ENCODE peak calls at places on chromosomes 7 and 10, in six cellular contexts. F, P, M, S, C and W are unnamed samples.

GRCh38 chr7:81361769-81362168 is 408.1 kb downstream of the HGF start:
- DNase-seq in M (no peak), P (no peak), F (no peak), C (peak), S (no peak), W (no peak)

GRCh38 chr7:130150587-130150986 is 54.6 kb downstream of the TMEM209 start:
- DNase-seq in C (no peak), M (no peak), P (no peak), F (no peak), S (no peak), W (no peak)

GRCh38 chr10:69335063-69335587 is 56.8 kb downstream of the HK1 start:
- DNase-seq in M (peak), C (no peak), P (peak), S (no peak), F (no peak), W (peak)

GRCh38 chr10:102184606-102185005 is 32.4 kb downstream of the NOLC1 start:
- DNase-seq in P (no peak), F (no peak), S (no peak), C (no peak), M (no peak), W (no peak)

GRCh38 chr7:101598981-101599681 is 30.0 kb downstream of the MYL10 start:
- DNase-seq in M (no peak), S (peak), F (no peak), C (peak), P (no peak), W (no peak)

GRCh38 chr7:149885191-149886017 is 11.6 kb downstream of the ATP6V0E2 start:
- DNase-seq in C (no peak), P (peak), S (no peak), M (no peak), F (no peak), W (no peak)

GRCh38 chr10:78977761-78978305 is 90.9 kb upstream of the ZMIZ1 start:
- DNase-seq in M (peak), F (peak), C (peak), P (peak), S (no peak), W (no peak)

GRCh38 chr7:157708896-157709295 is 372.1 kb downstream of the DNAJB6 start:
- DNase-seq in S (no peak), F (no peak), C (no peak), M (no peak), P (no peak), W (peak)

GRCh38 chr7:131076032-131076431 is 251.6 kb upstream of the MKLN1 start:
- DNase-seq in C (no peak), S (no peak), M (no peak), F (peak), P (no peak), W (no peak)

GRCh38 chr7:3095046-3095445 is 51.4 kb upstream of the CARD11 start:
- DNase-seq in S (no peak), M (no peak), C (no peak), F (no peak), P (no peak), W (no peak)

GRCh38 chr10:63549810-63550209 is 28.6 kb downstream of the REEP3 start:
- DNase-seq in P (no peak), M (no peak), S (no peak), C (no peak), F (peak), W (no peak)

GRCh38 chr7:22659741-22660140 is 67.3 kb upstream of the IL6 start:
- DNase-seq in S (no peak), M (no peak), F (no peak), C (no peak), P (no peak), W (no peak)

GRCh38 chr10:122646511-122647382 is 52.9 kb downstream of the C10orf120 start:
- DNase-seq in S (no peak), F (no peak), C (peak), M (no peak), P (no peak), W (no peak)

GRCh38 chr7:114229251-114229650 is 185.4 kb upstream of the FOXP2 start:
- DNase-seq in P (no peak), M (no peak), C (no peak), S (no peak), F (peak), W (no peak)

GRCh38 chr7:151400626-151401315 is 9.1 kb downstream of the WDR86 start:
- DNase-seq in S (no peak), F (no peak), M (peak), P (peak), C (no peak), W (no peak)

GRCh38 chr10:10618139-10618538 is 399.5 kb upstream of the CELF2 start:
- DNase-seq in C (no peak), F (no peak), S (no peak), M (no peak), P (no peak), W (no peak)

GRCh38 chr10:103951183-103951582 is 15.8 kb upstream of the SLK start:
- DNase-seq in C (no peak), F (no peak), P (no peak), S (no peak), M (no peak), W (no peak)

GRCh38 chr7:36272567-36273269 is 116.9 kb upstream of the ANLN start:
- DNase-seq in F (peak), S (peak), C (no peak), M (no peak), P (no peak), W (no peak)

GRCh38 chr10:97792058-97792721 is 20.4 kb upstream of the SFRP5 start:
- DNase-seq in S (peak), P (peak), F (peak), C (peak), M (peak), W (peak)

GRCh38 chr10:77386833-77387232 is 250.8 kb downstream of the KCNMA1 start:
- DNase-seq in M (no peak), P (no peak), C (no peak), S (no peak), F (peak), W (peak)

GRCh38 chr7:108156897-108157605 is 26.9 kb upstream of the LAMB4 start:
- DNase-seq in F (peak), M (no peak), S (no peak), P (no peak), C (no peak), W (no peak)

GRCh38 chr10:120987359-120987758 is 136.2 kb downstream of the WDR11 start:
- DNase-seq in C (no peak), F (no peak), M (no peak), P (no peak), S (peak), W (no peak)

GRCh38 chr10:11162828-11163599 is 145.3 kb downstream of the CELF2 start:
- DNase-seq in F (no peak), M (peak), P (no peak), C (peak), S (no peak), W (peak)

GRCh38 chr10:58508316-58508715 is 4.4 kb upstream of the BICC1 start:
- DNase-seq in S (no peak), P (no peak), M (no peak), C (no peak), F (peak), W (no peak)

GRCh38 chr7:42790196-42790595 is 121.7 kb downstream of the C7orf25 start:
- DNase-seq in S (no peak), F (peak), P (no peak), M (no peak), C (no peak), W (no peak)

GRCh38 chr7:121109145-121109544 is 120.6 kb downstream of the CPED1 start:
- DNase-seq in S (no peak), P (no peak), M (no peak), F (peak), C (no peak), W (no peak)

DNA sequence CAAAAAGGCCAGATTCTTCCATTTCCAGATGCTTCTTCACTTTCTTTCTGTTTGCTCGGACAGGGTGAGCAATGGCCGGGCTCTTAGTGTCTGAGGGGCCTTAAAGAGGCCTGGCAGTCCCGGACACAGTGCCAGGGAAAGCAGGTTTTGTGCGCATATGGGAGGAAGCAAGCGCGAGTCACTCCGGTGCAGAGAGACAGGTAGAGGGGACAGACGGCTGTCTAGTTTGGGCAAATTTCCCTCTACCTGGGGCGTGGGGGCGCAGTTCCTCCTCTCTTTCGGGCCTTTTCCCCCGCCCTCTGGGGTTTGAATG is 4.7 kb downstream of the NEUROD6 start:
- DNase-seq in M (no peak), P (no peak), S (no peak), C (peak), F (no peak), W (no peak)
- H3K4me3 ChIP-seq in M (peak), P (no peak), S (no peak), C (peak), F (no peak), W (peak)

GRCh38 chr7:51679358-51679757 is 362.7 kb upstream of the COBL start:
- DNase-seq in F (no peak), P (no peak), C (no peak), S (no peak), M (no peak), W (no peak)
- H3K27ac ChIP-seq in F (no peak), P (no peak), C (no peak), S (no peak), M (no peak), W (no peak)

GRCh38 chr10:30984563-30985328 is 46.9 kb downstream of the ZNF438 start:
- DNase-seq in F (no peak), M (no peak), C (no peak), P (no peak), S (no peak), W (no peak)
- H3K4me3 ChIP-seq in F (no peak), M (peak), C (no peak), P (no peak), S (no peak), W (no peak)

GRCh38 chr10:24000271-24000813 is 208.6 kb upstream of the KIAA1217 start:
- DNase-seq in P (no peak), S (no peak), M (no peak), C (no peak), F (no peak), W (no peak)

GRCh38 chr10:23994459-23995046 is 214.4 kb upstream of the KIAA1217 start:
- DNase-seq in F (peak), C (peak), P (no peak), S (peak), M (peak), W (no peak)

DNA sequence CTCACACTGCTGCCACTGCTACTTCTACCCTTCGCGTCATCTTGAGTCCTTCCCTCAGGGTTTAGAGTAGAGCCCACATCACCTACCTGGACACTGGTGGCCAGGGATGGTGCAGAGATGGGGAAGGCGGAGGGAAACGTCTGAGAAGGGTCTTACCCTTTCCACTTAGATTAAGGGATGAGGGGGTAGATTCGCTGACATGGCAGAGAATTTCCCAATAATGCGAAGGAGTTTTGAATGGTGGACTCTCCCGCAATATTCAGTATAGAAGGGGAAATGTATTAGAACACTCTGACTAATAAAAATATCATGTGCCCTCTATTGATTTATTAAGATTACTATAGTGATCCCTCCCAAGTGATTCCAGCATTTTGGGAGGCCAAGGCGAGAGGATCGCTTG is 209.5 kb upstream of the KIAA1217 start:
- DNase-seq in P (no peak), F (no peak), M (no peak), S (no peak), C (no peak), W (no peak)
- H3K27ac ChIP-seq in P (no peak), F (no peak), M (no peak), S (no peak), C (no peak), W (no peak)

GRCh38 chr7:113085781-113086390 is 741 bp downstream of the GPR85 start:
- DNase-seq in S (no peak), P (no peak), F (peak), M (no peak), C (no peak), W (no peak)
- H3K4me3 ChIP-seq in S (no peak), P (peak), F (peak), M (peak), C (peak), W (peak)

GRCh38 chr10:43212043-43212721 is 54.7 kb downstream of the RASGEF1A start:
- DNase-seq in C (no peak), F (no peak), S (no peak), M (peak), P (peak), W (peak)

GRCh38 chr10:43211030-43211429 is 55.8 kb downstream of the RASGEF1A start:
- DNase-seq in S (peak), F (peak), M (peak), P (peak), C (no peak), W (no peak)

GRCh38 chr10:43210556-43210955 is 56.3 kb downstream of the RASGEF1A start:
- DNase-seq in M (peak), C (no peak), S (peak), P (peak), F (no peak), W (peak)

GRCh38 chr10:43209651-43210141 is 57.2 kb downstream of the RASGEF1A start:
- DNase-seq in F (no peak), M (peak), C (no peak), S (peak), P (peak), W (peak)

DNA sequence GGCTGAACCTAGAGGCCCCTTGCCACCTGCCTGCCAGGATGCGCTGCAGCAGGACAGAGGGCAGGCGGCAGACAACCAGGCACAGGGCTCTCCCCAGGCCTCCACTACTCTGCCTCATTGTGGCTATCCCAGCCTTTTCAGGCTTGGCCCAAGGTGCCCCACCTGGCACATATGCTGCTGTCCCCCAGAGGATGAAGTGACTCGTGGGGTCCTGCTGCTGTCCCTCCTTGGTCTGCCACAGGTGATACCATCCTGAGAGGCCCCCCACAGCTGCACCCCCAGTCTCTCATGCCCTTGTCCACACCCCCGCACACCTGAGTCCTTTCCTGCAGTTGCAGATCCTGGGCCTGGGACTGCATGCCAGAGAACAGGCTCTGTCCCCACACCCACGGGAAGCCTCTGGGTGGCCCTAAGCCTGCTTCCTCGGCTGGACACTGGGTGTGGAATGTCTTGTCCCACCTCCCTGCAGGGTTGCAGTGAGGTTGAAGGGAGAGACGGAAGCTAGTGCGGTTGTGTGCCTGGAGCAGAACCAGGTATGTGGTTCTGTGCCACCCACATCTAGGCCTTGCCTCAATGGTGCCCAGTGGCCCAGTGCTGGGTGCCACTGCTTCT is 55.3 kb downstream of the RASGEF1A start:
- DNase-seq in P (peak), F (no peak), C (no peak), S (no peak), M (peak), W (no peak)
- H3K27ac ChIP-seq in P (no peak), F (no peak), C (no peak), S (no peak), M (no peak), W (peak)

DNA sequence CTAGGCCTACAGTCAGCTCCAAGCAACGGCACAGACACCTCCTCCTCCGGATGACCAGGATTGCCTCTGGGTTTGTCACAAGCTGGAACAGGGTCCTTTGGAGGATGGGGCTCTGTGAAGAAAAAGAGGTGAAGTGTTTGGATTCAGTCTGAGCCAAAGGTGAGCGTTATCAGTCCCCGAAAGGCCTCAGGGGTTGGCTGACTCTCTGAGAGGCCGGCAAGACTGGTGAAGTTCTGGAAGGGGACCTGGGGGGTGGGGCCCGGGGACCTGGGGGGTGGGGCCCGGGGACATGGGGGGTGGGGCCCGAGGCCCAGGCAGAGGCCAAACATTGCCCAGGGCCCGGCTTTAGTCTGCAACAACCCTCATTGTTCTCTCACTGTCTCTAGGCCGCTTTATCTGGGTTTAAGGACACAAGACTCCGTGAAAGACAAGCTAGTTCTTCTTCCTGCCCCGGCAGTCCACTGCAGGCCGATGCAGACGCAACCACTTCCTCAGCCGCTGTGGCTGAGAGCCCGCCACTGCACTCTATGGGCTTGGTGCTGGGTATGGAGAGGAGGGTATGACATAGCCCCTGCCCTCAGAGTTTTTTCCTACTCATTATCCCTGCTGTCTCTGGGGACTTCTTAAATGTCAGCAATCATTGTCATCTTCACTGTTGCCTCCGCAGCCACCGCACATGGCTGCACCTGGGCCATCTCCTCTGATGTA is 27.4 kb upstream of the PSAP start:
- DNase-seq in M (no peak), F (no peak), S (no peak), P (no peak), C (no peak), W (no peak)
- H3K4me3 ChIP-seq in M (no peak), F (no peak), S (no peak), P (no peak), C (no peak), W (no peak)